ENCODE peak calls at places on chromosomes 16 and 17, in eight cellular contexts. F is stimulated activated CD4-positive, alpha-beta T cell treated with anti-CD3 and anti-CD28 coated beads, Interleukin-4, amount 100 ng/mL, for 4 hours; H is A549; U is activated T-cell treated with anti-CD3 and anti-CD28 coated beads, Interleukin-2, amount 50 U/mL, for 72 hours; N is GM13977; C is EL; M is GM12892; I is naive thymus-derived CD8-positive, alpha-beta T cell. J is an unnamed sample.

GRCh38 chr17:2436516-2436915 is 35.7 kb upstream of the MNT start:
- DNase-seq in F (no peak), H (no peak), U (no peak), N (no peak), C (no peak), M (no peak), I (no peak), J (no peak)

GRCh38 chr17:44828919-44829557 is 1.0 kb downstream of the GJC1 start:
- DNase-seq in F (no peak), H (peak; percentile 38), U (peak; percentile 25), N (no peak), C (peak; percentile 37), M (no peak), I (peak; percentile 11), J (no peak)

GRCh38 chr16:65079549-65079948 is 42.3 kb downstream of the CDH11 start:
- DNase-seq in F (no peak), H (no peak), U (no peak), N (no peak), C (no peak), M (no peak), I (no peak), J (no peak)

GRCh38 chr16:57329718-57330327 is 28.8 kb upstream of the CCL22 start:
- DNase-seq in F (no peak), H (no peak), U (no peak), N (no peak), C (no peak), M (no peak), I (no peak), J (no peak)

GRCh38 chr17:55284001-55284884 is 19.5 kb downstream of the HLF start:
- DNase-seq in F (no peak), H (no peak), U (no peak), N (no peak), C (no peak), M (no peak), I (no peak), J (no peak)

GRCh38 chr17:31433091-31433790 is 41.8 kb downstream of the RAB11FIP4 start:
- DNase-seq in F (no peak), H (no peak), U (peak; percentile 9), N (no peak), C (no peak), M (no peak), I (peak; percentile 25), J (no peak)

GRCh38 chr17:45992175-45992574 is 6.9 kb upstream of the STH start:
- DNase-seq in F (no peak), H (no peak), U (no peak), N (no peak), C (no peak), M (no peak), I (no peak), J (no peak)

GRCh38 chr16:49643429-49644142 is 212.3 kb downstream of the ZNF423 start:
- DNase-seq in F (no peak), H (no peak), U (no peak), N (no peak), C (peak; percentile 85), M (no peak), I (no peak), J (peak; percentile 48)

GRCh38 chr16:84700518-84701277 is 898 bp downstream of the USP10 start:
- DNase-seq in F (peak; percentile 19), H (peak; percentile 29), U (peak; percentile 41), N (peak; percentile 48), C (peak; percentile 36), M (no peak), I (peak; percentile 35), J (no peak)

GRCh38 chr16:9124444-9124843 is 33.0 kb downstream of the HAPSTR1 start:
- DNase-seq in F (no peak), H (no peak), U (no peak), N (no peak), C (no peak), M (no peak), I (no peak), J (no peak)

GRCh38 chr17:14359251-14359939 is 58.5 kb downstream of the HS3ST3B1 start:
- DNase-seq in F (no peak), H (no peak), U (peak; percentile 78), N (no peak), C (no peak), M (peak; percentile 44), I (no peak), J (no peak)

GRCh38 chr17:33982872-33983271 is 272.2 kb upstream of the CCL2 start:
- DNase-seq in F (no peak), H (no peak), U (no peak), N (no peak), C (no peak), M (no peak), I (no peak), J (no peak)

GRCh38 chr17:38908676-38909181 is 16.7 kb upstream of the LASP1NB start:
- DNase-seq in F (no peak), H (no peak), U (no peak), N (peak; percentile 57), C (no peak), M (no peak), I (no peak), J (no peak)

GRCh38 chr17:74493381-74493833 is 27.0 kb downstream of the CD300A start:
- DNase-seq in F (peak; percentile 62), H (peak; percentile 75), U (peak; percentile 56), N (peak; percentile 72), C (peak; percentile 45), M (peak; percentile 51), I (peak; percentile 65), J (peak; percentile 77)

GRCh38 chr17:75927286-75927922 is 13.4 kb downstream of the FBF1 start:
- DNase-seq in F (no peak), H (peak; percentile 62), U (no peak), N (peak; percentile 71), C (no peak), M (peak; percentile 50), I (no peak), J (no peak)

GRCh38 chr17:5883775-5884665 is 186.2 kb upstream of the WSCD1 start:
- DNase-seq in F (no peak), H (no peak), U (no peak), N (no peak), C (peak; percentile 15), M (no peak), I (no peak), J (no peak)

GRCh38 chr16:87627542-87628245 is 25.4 kb downstream of the JPH3 start:
- DNase-seq in F (no peak), H (no peak), U (no peak), N (no peak), C (no peak), M (no peak), I (no peak), J (no peak)

GRCh38 chr16:72561-73537 is at the start of gene RHBDF1:
- DNase-seq in F (no peak), H (peak; percentile 47), U (peak; percentile 29), N (no peak), C (peak; percentile 66), M (peak; percentile 60), I (no peak), J (no peak)

GRCh38 chr16:15434425-15435215 is at the start of gene BMERB1:
- DNase-seq in F (peak; percentile 65), H (peak; percentile 77), U (peak; percentile 78), N (peak; percentile 26), C (peak; percentile 68), M (no peak), I (peak; percentile 15), J (peak; percentile 42)

GRCh38 chr16:10003486-10003885 is 178.7 kb downstream of the GRIN2A start:
- DNase-seq in F (no peak), H (no peak), U (no peak), N (no peak), C (no peak), M (no peak), I (no peak), J (no peak)

GRCh38 chr17:45127209-45127582 is 5.1 kb downstream of the PLCD3 start:
- DNase-seq in F (no peak), H (peak; percentile 59), U (no peak), N (no peak), C (no peak), M (no peak), I (no peak), J (no peak)